ENCODE peak calls at places on chromosomes 6 and 20, in eight cellular contexts. O is fibroblast of the aortic adventitia; S is psoas muscle; N is central memory CD4-positive, alpha-beta T cell; Z is IMR-90; K is hippocampal formation; E is activated T-helper 1 cell treated with anti-CD3 and anti-CD28 coated beads, Interleukin-12 subunit alpha, Interleukin-12 subunit beta, Interleukin-2, Interleukin-4 antibody, amounts not matched to agents 30 ng/mL and 10 ng/mL and 1 ng/mL, durations not matched to agents 14 hours and 24 hours and 36 hours; G is posterior vena cava. P is an unnamed sample.

GRCh38 chr6:35534396-35535170 is 21.9 kb upstream of the TULP1 start:
- DNase-seq in O (no peak), S (no peak), N (no peak), Z (no peak), K (no peak), E (no peak), G (no peak), P (no peak)

GRCh38 chr6:157139054-157139708 is 184.1 kb downstream of the TMEM242 start:
- DNase-seq in O (no peak), S (no peak), N (no peak), Z (no peak), K (no peak), E (no peak), G (no peak), P (no peak)

GRCh38 chr20:58523072-58523681 is 8.0 kb upstream of the APCDD1L start:
- DNase-seq in O (peak; percentile 79), S (no peak), N (no peak), Z (peak; percentile 31), K (no peak), E (no peak), G (no peak), P (no peak)

GRCh38 chr6:158654960-158655485 is 5.2 kb downstream of the SYTL3 start:
- DNase-seq in O (peak; percentile 60), S (no peak), N (no peak), Z (peak; percentile 79), K (no peak), E (no peak), G (no peak), P (no peak)

GRCh38 chr20:58515240-58516212 is at the start of gene APCDD1L:
- DNase-seq in O (peak; percentile 64), S (no peak), N (no peak), Z (peak; percentile 69), K (no peak), E (no peak), G (no peak), P (no peak)

GRCh38 chr6:38603966-38604365 is 35.8 kb downstream of the BTBD9 start:
- DNase-seq in O (peak; percentile 32), S (no peak), N (no peak), Z (peak; percentile 50), K (no peak), E (no peak), G (no peak), P (no peak)

GRCh38 chr6:32977272-32977952 is 9.0 kb downstream of the BRD2 start:
- DNase-seq in O (no peak), S (no peak), N (no peak), Z (no peak), K (no peak), E (no peak), G (no peak), P (no peak)

GRCh38 chr6:28225056-28225834 is at the start of gene ZSCAN9:
- DNase-seq in O (peak; percentile 92), S (peak; percentile 93), N (no peak), Z (peak; percentile 89), K (peak; percentile 65), E (no peak), G (peak; percentile 96), P (peak; percentile 69)

GRCh38 chr6:134381926-134382325 is 64.0 kb upstream of the SGK1 start:
- DNase-seq in O (peak; percentile 14), S (no peak), N (no peak), Z (no peak), K (no peak), E (no peak), G (no peak), P (no peak)

GRCh38 chr6:159107451-159108260 is 61.5 kb upstream of the FNDC1 start:
- DNase-seq in O (no peak), S (peak; percentile 40), N (peak; percentile 64), Z (no peak), K (no peak), E (peak; percentile 18), G (no peak), P (no peak)

GRCh38 chr20:32116079-32116521 is 6.6 kb downstream of the TM9SF4 start:
- DNase-seq in O (no peak), S (no peak), N (no peak), Z (peak; percentile 22), K (no peak), E (no peak), G (no peak), P (no peak)

GRCh38 chr20:6767536-6768227 is at the start of gene BMP2:
- DNase-seq in O (peak; percentile 58), S (peak; percentile 74), N (no peak), Z (peak; percentile 50), K (peak; percentile 71), E (no peak), G (peak; percentile 83), P (no peak)

GRCh38 chr6:593139-593906 is 63.6 kb downstream of the HUS1B start:
- DNase-seq in O (peak; percentile 80), S (no peak), N (peak; percentile 51), Z (peak; percentile 56), K (peak; percentile 12), E (peak; percentile 39), G (no peak), P (no peak)

GRCh38 chr6:148747145-148747492 is 289 bp downstream of the UST start:
- DNase-seq in O (peak; percentile 54), S (peak; percentile 76), N (no peak), Z (peak; percentile 42), K (peak; percentile 36), E (no peak), G (peak; percentile 89), P (no peak)

GRCh38 chr6:34425132-34425497 is 754 bp downstream of the RPS10 start:
- DNase-seq in O (peak; percentile 22), S (no peak), N (peak; percentile 9), Z (no peak), K (no peak), E (no peak), G (no peak), P (no peak)

P was measured in nucleus accumbens.